ENCODE peak calls at places on chromosome 20, in eight cellular contexts. Q is astrocyte of the spinal cord, F is endothelial cell of umbilical vein, T is A673, V is PC-3, S is stomach, Y is colonic mucosa, C is HCT116. W is an unnamed sample.

GRCh38 chr20:16666272-16666671 is 63.6 kb upstream of the SNRPB2 start:
- DNase-seq in Q (no peak), F (no peak), T (no peak), V (peak; percentile 15), S (no peak), Y (no peak), C (no peak), W (no peak)

GRCh38 chr20:23358923-23359572 is 2.9 kb upstream of the GZF1 start:
- DNase-seq in Q (no peak), F (no peak), T (no peak), V (no peak), S (peak; percentile 68), Y (peak; percentile 42), C (no peak), W (no peak)

GRCh38 chr20:8853805-8854338 is 215.0 kb upstream of the PLCB4 start:
- DNase-seq in Q (peak; percentile 84), F (peak; percentile 90), T (peak; percentile 83), V (peak; percentile 94), S (no peak), Y (peak; percentile 37), C (peak; percentile 40), W (peak; percentile 16)

GRCh38 chr20:41064377-41064776 is 35.8 kb downstream of the TOP1 start:
- DNase-seq in Q (no peak), F (no peak), T (no peak), V (no peak), S (no peak), Y (no peak), C (no peak), W (no peak)

GRCh38 chr20:59020938-59021551 is 1.8 kb downstream of the TUBB1 start:
- DNase-seq in Q (peak; percentile 56), F (no peak), T (peak; percentile 63), V (peak; percentile 73), S (no peak), Y (no peak), C (no peak), W (no peak)

GRCh38 chr20:58698741-58699141 is 6.1 kb downstream of the NPEPL1 start:
- DNase-seq in Q (no peak), F (no peak), T (no peak), V (no peak), S (no peak), Y (no peak), C (no peak), W (no peak)

GRCh38 chr20:51050636-51051035 is 27.7 kb upstream of the KCNG1 start:
- DNase-seq in Q (no peak), F (no peak), T (no peak), V (no peak), S (no peak), Y (no peak), C (no peak), W (no peak)

GRCh38 chr20:51067792-51068191 is 44.9 kb upstream of the KCNG1 start:
- DNase-seq in Q (no peak), F (peak; percentile 16), T (no peak), V (no peak), S (no peak), Y (no peak), C (no peak), W (no peak)

GRCh38 chr20:32327087-32327681 is 30.9 kb upstream of the ASXL1 start:
- DNase-seq in Q (peak; percentile 79), F (peak; percentile 71), T (no peak), V (no peak), S (no peak), Y (no peak), C (no peak), W (peak; percentile 65)

GRCh38 chr20:57756921-57757320 is 47.1 kb upstream of the PMEPA1 start:
- DNase-seq in Q (no peak), F (no peak), T (no peak), V (no peak), S (no peak), Y (no peak), C (no peak), W (no peak)

GRCh38 chr20:45153147-45153546 is 21.6 kb upstream of the PI3 start:
- DNase-seq in Q (no peak), F (no peak), T (no peak), V (no peak), S (no peak), Y (no peak), C (no peak), W (no peak)

GRCh38 chr20:41645372-41645771 is 27.2 kb upstream of the CHD6 start:
- DNase-seq in Q (no peak), F (no peak), T (no peak), V (peak; percentile 71), S (no peak), Y (no peak), C (no peak), W (no peak)

GRCh38 chr20:5205348-5206210 is 78.8 kb downstream of the CDS2 start:
- DNase-seq in Q (peak; percentile 77), F (peak; percentile 78), T (peak; percentile 82), V (peak; percentile 86), S (peak; percentile 71), Y (peak; percentile 70), C (peak; percentile 33), W (no peak)

GRCh38 chr20:42435230-42435629 is 754.5 kb downstream of the PTPRT start:
- DNase-seq in Q (no peak), F (no peak), T (no peak), V (no peak), S (no peak), Y (no peak), C (no peak), W (no peak)

GRCh38 chr20:10137533-10137932 is 81.1 kb upstream of the SNAP25 start:
- DNase-seq in Q (no peak), F (no peak), T (no peak), V (no peak), S (no peak), Y (no peak), C (no peak), W (no peak)

DNA sequence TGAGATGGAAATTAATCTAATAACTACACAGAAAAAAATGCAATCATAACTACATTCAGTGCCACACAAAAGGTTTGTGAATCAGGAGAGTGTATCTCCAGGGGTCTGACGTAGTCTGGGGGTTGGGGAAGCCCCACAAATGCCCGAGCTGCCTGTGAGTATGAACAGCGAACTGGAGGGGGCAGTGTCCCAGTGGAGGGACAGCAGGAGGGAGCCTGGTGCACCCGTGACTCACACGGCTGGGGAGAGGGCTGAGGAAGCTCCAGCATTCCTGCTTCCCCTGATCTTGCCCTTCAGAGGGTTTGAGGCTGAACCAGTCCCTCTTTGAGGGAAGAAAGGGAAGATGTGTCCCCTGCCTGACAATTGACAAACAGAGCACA is 78.9 kb downstream of the CDH26 start:
- DNase-seq in Q (peak; percentile 39), F (no peak), T (peak; percentile 43), V (peak; percentile 45), S (no peak), Y (no peak), C (no peak), W (no peak)
- TF ChIP-seq CTCF in Q (peak; percentile 39), F (no peak), T (peak; percentile 25), V (peak; percentile 48), S (no peak), Y (no peak), C (peak; percentile 43), W (peak; percentile 66)

GRCh38 chr20:63737690-63737939 is 1.2 kb downstream of the LIME1 start:
- DNase-seq in Q (no peak), F (no peak), T (no peak), V (no peak), S (no peak), Y (no peak), C (no peak), W (no peak)

GRCh38 chr20:63739129-63740069 is at the start of gene SLC2A4RG:
- DNase-seq in Q (peak; percentile 47), F (peak; percentile 40), T (peak; percentile 81), V (peak; percentile 85), S (peak; percentile 84), Y (peak; percentile 82), C (no peak), W (no peak)

GRCh38 chr20:63736893-63737689 is 627 bp downstream of the LIME1 start:
- DNase-seq in Q (no peak), F (no peak), T (no peak), V (no peak), S (no peak), Y (peak; percentile 40), C (no peak), W (no peak)

GRCh38 chr20:63738687-63739128 is 868 bp upstream of the SLC2A4RG start:
- DNase-seq in Q (peak; percentile 28), F (no peak), T (no peak), V (no peak), S (peak; percentile 80), Y (peak; percentile 80), C (no peak), W (no peak)

GRCh38 chr20:63737940-63738686 is 1.5 kb upstream of the SLC2A4RG start:
- DNase-seq in Q (no peak), F (no peak), T (no peak), V (no peak), S (no peak), Y (peak; percentile 76), C (no peak), W (no peak)
- H3K4me3 ChIP-seq in Q (no peak overlapping the region), F (no peak overlapping the region), T (no peak overlapping the region), V (no peak overlapping the region), S (peak overlapping the region; percentile 52), Y (peak overlapping the region; percentile 55), C (peak overlapping the region; percentile 42), W (no peak overlapping the region)

GRCh38 chr20:21136015-21136732 is 10.3 kb downstream of the KIZ start:
- DNase-seq in Q (no peak), F (no peak), T (no peak), V (no peak), S (no peak), Y (no peak), C (no peak), W (no peak)
- TF ChIP-seq CTCF in Q (no peak), F (no peak), T (no peak), V (no peak), S (no peak), Y (no peak), C (no peak), W (no peak)

GRCh38 chr20:35446356-35447078 is 8.5 kb upstream of the GDF5 start:
- DNase-seq in Q (no peak), F (peak; percentile 10), T (no peak), V (no peak), S (no peak), Y (no peak), C (no peak), W (no peak)
- H3K4me3 ChIP-seq in Q (no peak overlapping the region), F (peak overlapping the region; percentile 19), T (peak overlapping the region; percentile 46), V (peak overlapping the region; percentile 62), S (peak overlapping the region; percentile 42), Y (peak overlapping the region; percentile 23), C (no peak overlapping the region), W (no peak overlapping the region)

GRCh38 chr20:61950631-61951010 is 115.1 kb downstream of the TAF4 start:
- DNase-seq in Q (no peak), F (no peak), T (no peak), V (no peak), S (no peak), Y (no peak), C (no peak), W (no peak)
- TF ChIP-seq CTCF in Q (no peak), F (no peak), T (no peak), V (no peak), S (no peak), Y (no peak), C (no peak), W (no peak)